ENCODE peak calls at places on chromosomes 5 and 9, in five cellular contexts. I, K, F, P and G are unnamed samples.

GRCh38 chr9:137370865-137371520 is 52.0 kb downstream of the EXD3 start:
- DNase-seq in I (no peak), K (no peak), F (no peak), P (no peak), G (no peak)

GRCh38 chr5:6717247-6717646 is 4.0 kb downstream of the TENT4A start:
- DNase-seq in I (no peak), K (no peak), F (no peak), P (no peak), G (no peak)

GRCh38 chr5:124661317-124662141 is 84.9 kb downstream of the ZNF608 start:
- DNase-seq in I (peak), K (no peak), F (peak), P (no peak), G (peak)

GRCh38 chr5:71703941-71704340 is 15.1 kb upstream of the CARTPT start:
- DNase-seq in I (no peak), K (no peak), F (no peak), P (no peak), G (no peak)

GRCh38 chr9:14347408-14348224 is 33.7 kb upstream of the NFIB start:
- DNase-seq in I (peak), K (no peak), F (no peak), P (no peak), G (no peak)

GRCh38 chr5:36422957-36423356 is 121.3 kb upstream of the RANBP3L start:
- DNase-seq in I (no peak), K (no peak), F (no peak), P (no peak), G (no peak)

GRCh38 chr9:114791736-114792135 is 14.1 kb downstream of the TNFSF15 start:
- DNase-seq in I (no peak), K (no peak), F (no peak), P (no peak), G (no peak)

GRCh38 chr9:99966720-99967119 is 60.3 kb downstream of the STX17 start:
- DNase-seq in I (peak), K (no peak), F (no peak), P (no peak), G (peak)

GRCh38 chr5:153400931-153401330 is 89.5 kb upstream of the GRIA1 start:
- DNase-seq in I (no peak), K (no peak), F (no peak), P (no peak), G (no peak)

GRCh38 chr5:131171276-131171815 is 602 bp downstream of the LYRM7 start:
- DNase-seq in I (no peak), K (peak), F (no peak), P (no peak), G (no peak)

GRCh38 chr9:38017149-38017884 is 51.7 kb downstream of the SHB start:
- DNase-seq in I (peak), K (no peak), F (no peak), P (no peak), G (peak)